ENCODE peak calls at places on chromosomes 13 and 19, in five cellular contexts. X is activated naive CD4-positive, alpha-beta T cell treated with Interleukin-2 at 50 U/mL for 16 hours; U is EH; L is activated CD8-positive, alpha-beta T cell treated with anti-CD3 and anti-CD28 coated beads, Interleukin-2, amount 10 ng/mL, durations not matched to agents 7 days and 5 days; J is B cell. Y is an unnamed sample.

GRCh38 chr13:25988655-25989054 is 63.2 kb downstream of the SHISA2 start:
- DNase-seq in U (no peak), X (no peak), L (no peak), J (no peak), Y (no peak)

GRCh38 chr19:2239771-2240770 is 3.4 kb downstream of the SF3A2 start:
- DNase-seq in J (no peak), U (peak), L (peak), X (no peak), Y (peak)

GRCh38 chr19:956747-957451 is 27.2 kb upstream of the WDR18 start:
- DNase-seq in X (no peak), L (no peak), U (peak), J (no peak), Y (no peak)

GRCh38 chr19:45972944-45973525 is 630 bp downstream of the NOVA2 start:
- DNase-seq in U (no peak), J (peak), X (no peak), L (no peak), Y (no peak)

GRCh38 chr19:48918801-48919247 is 14.7 kb upstream of the DHDH start:
- DNase-seq in X (no peak), U (peak), L (peak), J (peak), Y (no peak)

GRCh38 chr13:94435604-94436226 is 43.8 kb downstream of the DCT start:
- DNase-seq in J (peak), X (no peak), U (peak), L (no peak), Y (no peak)

GRCh38 chr19:16338470-16339360 is 14.1 kb downstream of the KLF2 start:
- DNase-seq in J (peak), L (peak), X (peak), U (peak), Y (peak)

GRCh38 chr19:58170860-58171259 is 12.0 kb upstream of the ZNF274 start:
- DNase-seq in L (no peak), U (peak), X (no peak), J (no peak), Y (no peak)

GRCh38 chr13:77846173-77846572 is 72.5 kb downstream of the EDNRB start:
- DNase-seq in U (no peak), L (no peak), X (no peak), J (no peak), Y (no peak)

GRCh38 chr19:3109491-3109890 is 15.3 kb downstream of the GNA11 start:
- DNase-seq in J (no peak), X (no peak), U (no peak), L (no peak), Y (no peak)

GRCh38 chr19:17294051-17294891 is 9.0 kb downstream of the ABHD8 start:
- DNase-seq in U (peak), L (peak), X (peak), J (peak), Y (no peak)

GRCh38 chr19:9847087-9847671 is 12.1 kb downstream of the PIN1 start:
- DNase-seq in L (peak), J (peak), U (peak), X (peak), Y (no peak)